ENCODE peak calls at places on chromosomes 16 and 17, in seven cellular contexts. N, D, Q, L, T, V and M are unnamed samples.
A peak's percentile ranks its signal among the peaks of the same experiment; 100 is the strongest.

GRCh38 chr17:67506966-67507365 is 129.9 kb downstream of the PITPNC1 start:
- DNase-seq in V (no peak), L (no peak), D (no peak), Q (no peak), T (peak; percentile 60), N (no peak), M (peak; percentile 54)

GRCh38 chr17:62627904-62628603 is 584 bp downstream of the MRC2 start:
- DNase-seq in T (peak; percentile 39), D (no peak), V (peak; percentile 39), N (no peak), Q (peak; percentile 48), L (peak; percentile 54), M (peak; percentile 78)

GRCh38 chr17:8479431-8479947 is 43.8 kb downstream of the NDEL1 start:
- DNase-seq in L (no peak), V (no peak), T (peak; percentile 33), N (no peak), D (no peak), Q (no peak), M (no peak)

GRCh38 chr17:8681175-8681949 is 50.8 kb upstream of the MYH10 start:
- DNase-seq in N (no peak), Q (no peak), L (no peak), D (no peak), T (no peak), V (no peak), M (peak; percentile 56)

GRCh38 chr17:77019955-77020379 is 120.8 kb upstream of the SEC14L1 start:
- DNase-seq in V (no peak), N (no peak), Q (peak; percentile 69), T (no peak), D (no peak), L (no peak), M (peak; percentile 60)

GRCh38 chr17:61000911-61001310 is 323.3 kb downstream of the BCAS3 start:
- DNase-seq in N (no peak), D (no peak), V (no peak), Q (peak; percentile 45), T (peak; percentile 26), L (no peak), M (peak; percentile 73)

GRCh38 chr17:76554131-76554530 is 14.3 kb downstream of the PRCD start:
- DNase-seq in D (no peak), T (no peak), N (peak; percentile 63), Q (no peak), V (no peak), L (no peak), M (no peak)

GRCh38 chr16:90057738-90058173 is 19.4 kb downstream of the PRDM7 start:
- DNase-seq in V (no peak), N (no peak), D (no peak), Q (no peak), L (peak; percentile 29), T (peak; percentile 16), M (peak; percentile 89)

GRCh38 chr17:16286947-16287562 is 66.2 kb downstream of the CENPV start:
- DNase-seq in N (no peak), L (peak; percentile 69), D (no peak), T (no peak), V (no peak), Q (no peak), M (peak; percentile 43)
- TF ChIP-seq CTCF in N (no peak), L (peak; percentile 56), D (no peak), T (peak; percentile 26), V (no peak), Q (no peak), M (peak; percentile 45)

GRCh38 chr17:55825213-55825612 is 74.4 kb downstream of the PCTP start:
- DNase-seq in Q (peak; percentile 37), D (no peak), N (no peak), V (no peak), T (no peak), L (no peak), M (peak; percentile 8)
- TF ChIP-seq CTCF in Q (peak; percentile 56), D (peak; percentile 47), N (peak; percentile 38), V (no peak), T (no peak), L (peak; percentile 16), M (peak; percentile 29)

GRCh38 chr17:14886200-14886739 is 378.9 kb downstream of the PMP22 start:
- DNase-seq in N (no peak), L (no peak), T (no peak), V (no peak), D (no peak), Q (peak; percentile 28), M (peak; percentile 35)
- TF ChIP-seq CTCF in N (peak; percentile 10), L (peak; percentile 16), T (peak; percentile 21), V (no peak), D (peak; percentile 15), Q (peak; percentile 51), M (peak; percentile 37)

DNA sequence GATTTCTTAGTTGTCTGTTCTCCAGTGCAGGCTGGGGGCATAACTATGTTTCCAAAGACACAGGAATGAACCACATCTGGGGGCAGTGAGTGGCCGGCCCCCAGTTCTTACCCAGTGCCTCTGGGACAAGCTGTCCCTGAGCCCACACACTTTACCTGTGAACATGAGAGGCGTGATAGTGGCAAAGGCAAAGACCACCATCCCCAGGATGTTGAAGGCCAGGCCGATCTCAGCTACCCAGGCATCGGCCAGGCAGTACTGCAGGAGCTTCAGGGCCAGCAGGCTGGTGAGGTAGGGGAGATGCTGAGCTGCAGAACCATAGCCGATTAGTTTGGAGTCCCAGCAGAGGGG is 1.6 kb downstream of the SLC46A1 start:
- DNase-seq in V (no peak), Q (no peak), T (no peak), D (no peak), L (no peak), N (no peak), M (no peak)
- TF ChIP-seq CTCF in V (no peak), Q (no peak), T (no peak), D (no peak), L (no peak), N (no peak), M (no peak)

GRCh38 chr17:11999715-12000114 is 2.4 kb upstream of the ZNF18 start:
- DNase-seq in D (no peak), N (no peak), L (no peak), T (no peak), V (no peak), Q (no peak), M (no peak)

GRCh38 chr17:11997972-11998233 is 628 bp upstream of the ZNF18 start:
- DNase-seq in D (no peak), Q (no peak), N (no peak), V (peak; percentile 22), T (no peak), L (no peak), M (no peak)

GRCh38 chr17:11991461-11991860 is 5.8 kb downstream of the ZNF18 start:
- DNase-seq in N (no peak), D (no peak), L (no peak), V (no peak), Q (no peak), T (no peak), M (no peak)

GRCh38 chr17:11997147-11997971 is at the start of gene ZNF18:
- DNase-seq in D (peak; percentile 94), L (peak; percentile 98), V (peak; percentile 95), N (peak; percentile 77), Q (peak; percentile 99), T (peak; percentile 78), M (peak; percentile 95)

GRCh38 chr17:11996722-11997146 is 541 bp downstream of the ZNF18 start:
- DNase-seq in D (no peak), L (peak; percentile 42), T (no peak), V (peak; percentile 66), N (no peak), Q (no peak), M (peak; percentile 35)
- TF ChIP-seq CTCF in D (no peak), L (no peak), T (no peak), V (no peak), N (peak; percentile 1), Q (no peak), M (peak; percentile 9)

DNA sequence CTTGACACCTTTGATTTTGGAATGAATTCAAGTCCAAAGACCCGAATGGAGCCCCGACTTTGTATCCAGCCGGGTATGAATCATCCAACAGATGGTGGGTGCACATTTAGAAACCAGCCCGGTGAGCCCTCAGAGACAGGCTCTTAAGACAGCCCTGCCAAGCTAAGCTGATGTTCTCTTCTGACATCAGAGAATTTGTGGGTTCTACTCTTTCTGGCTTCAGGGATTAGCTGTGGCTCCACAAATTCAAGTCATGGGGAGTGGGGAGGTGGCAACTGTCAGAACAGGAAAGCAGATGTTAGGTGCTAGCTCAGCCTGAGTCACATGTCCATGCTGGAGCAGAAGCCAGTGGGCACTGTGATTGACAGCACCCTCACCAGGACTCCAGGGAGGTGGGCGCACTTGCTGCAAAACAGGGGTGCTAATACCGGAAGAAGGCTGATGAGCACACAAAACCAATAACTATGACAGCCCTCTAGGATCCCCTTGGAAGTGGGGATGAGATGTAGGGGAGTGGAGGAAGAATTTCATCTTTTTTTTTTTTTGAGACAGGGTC is 31.4 kb upstream of the XYLT2 start:
- DNase-seq in L (no peak), T (no peak), V (no peak), D (no peak), N (no peak), Q (no peak), M (no peak)
- TF ChIP-seq CTCF in L (no peak), T (no peak), V (no peak), D (no peak), N (no peak), Q (no peak), M (no peak)

DNA sequence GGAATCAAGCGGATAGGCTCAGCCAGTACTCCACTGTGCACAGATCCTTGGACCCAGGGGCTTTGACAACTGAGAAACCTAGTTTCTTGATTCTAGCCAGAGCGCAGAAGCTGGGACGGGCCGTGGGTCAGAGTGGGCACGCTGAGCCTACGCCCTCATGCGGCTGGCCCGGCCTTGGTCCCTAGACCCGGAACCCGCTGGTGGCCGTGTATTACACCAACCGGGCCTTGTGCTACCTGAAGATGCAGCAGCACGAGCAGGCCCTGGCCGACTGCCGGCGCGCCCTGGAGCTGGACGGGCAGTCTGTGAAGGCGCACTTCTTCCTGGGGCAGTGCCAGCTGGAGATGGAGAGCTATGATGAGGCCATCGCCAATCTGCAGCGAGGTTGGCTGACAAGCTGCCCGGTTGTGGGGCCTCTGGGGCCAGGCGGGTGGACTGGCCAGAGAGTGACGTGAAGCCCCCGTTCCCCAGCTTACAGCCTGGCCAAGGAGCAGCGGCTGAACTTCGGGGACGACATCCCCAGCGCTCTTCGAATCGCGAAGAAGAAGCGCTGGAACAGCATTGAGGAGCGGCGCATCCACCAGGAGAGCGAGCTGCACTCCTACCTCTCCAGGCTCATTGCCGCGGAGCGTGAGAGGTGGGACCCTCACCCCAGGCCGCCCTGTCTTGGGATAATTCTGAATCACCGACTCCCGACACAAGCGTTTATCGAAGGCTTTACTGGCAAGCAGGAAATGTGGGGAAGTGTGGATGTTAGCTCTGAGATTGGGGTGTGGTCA is 946 bp downstream of the STUB1 start:
- DNase-seq in L (no peak), Q (peak; percentile 53), T (no peak), N (no peak), D (no peak), V (peak; percentile 70), M (peak; percentile 40)
- TF ChIP-seq CTCF in L (peak; percentile 32), Q (peak; percentile 26), T (no peak), N (no peak), D (no peak), V (no peak), M (peak; percentile 21)

GRCh38 chr16:76749780-76750375 is 441.1 kb upstream of the MON1B start:
- DNase-seq in T (no peak), Q (no peak), V (no peak), L (no peak), N (no peak), D (no peak), M (no peak)
- TF ChIP-seq CTCF in T (no peak), Q (no peak), V (no peak), L (no peak), N (no peak), D (no peak), M (no peak)

GRCh38 chr17:7436556-7437368 is 1.5 kb downstream of the TMEM102 start:
- DNase-seq in L (peak; percentile 71), D (peak; percentile 80), N (no peak), T (no peak), V (peak; percentile 80), Q (peak; percentile 96), M (peak; percentile 72)
- TF ChIP-seq CTCF in L (peak; percentile 92), D (peak; percentile 84), N (peak; percentile 64), T (peak; percentile 58), V (peak; percentile 73), Q (peak; percentile 78), M (peak; percentile 47)